ENCODE peak calls at places on chromosomes 16 and 17, in five cellular contexts. V is fibroblast of lung, I is PC-3, T is adrenal gland, E is upper lobe of right lung. X is an unnamed sample.

GRCh38 chr17:78935419-78936323 is 10.5 kb upstream of the TIMP2 start:
- DNase-seq in V (peak; percentile 98), I (peak; percentile 52), T (peak; percentile 69), E (no peak), X (peak; percentile 18)

GRCh38 chr17:78022425-78022824 is 63.9 kb downstream of the TNRC6C start:
- DNase-seq in V (no peak), I (no peak), T (no peak), E (no peak), X (no peak)

GRCh38 chr16:30488764-30489595 is 16.4 kb downstream of the ITGAL start:
- DNase-seq in V (no peak), I (no peak), T (no peak), E (no peak), X (peak; percentile 13)

GRCh38 chr16:14298374-14299122 is 227.4 kb downstream of the MRTFB start:
- DNase-seq in V (no peak), I (no peak), T (no peak), E (peak; percentile 49), X (no peak)

GRCh38 chr17:18004345-18004744 is 31.7 kb downstream of the DRC3 start:
- DNase-seq in V (no peak), I (peak; percentile 43), T (no peak), E (no peak), X (no peak)

GRCh38 chr17:42889809-42890208 is 10.8 kb upstream of the G6PC1 start:
- DNase-seq in V (no peak), I (no peak), T (no peak), E (no peak), X (no peak)

GRCh38 chr17:80861892-80862291 is 129.7 kb upstream of the CHMP6 start:
- DNase-seq in V (peak; percentile 36), I (no peak), T (peak; percentile 22), E (no peak), X (peak; percentile 97)

GRCh38 chr16:12060751-12061150 is 84.2 kb downstream of the SNX29 start:
- DNase-seq in V (no peak), I (no peak), T (no peak), E (peak; percentile 45), X (no peak)

GRCh38 chr16:87263418-87264052 is 53.7 kb downstream of the C16orf95 start:
- DNase-seq in V (no peak), I (peak; percentile 17), T (no peak), E (peak; percentile 19), X (no peak)

GRCh38 chr17:68344701-68345136 is 53.4 kb downstream of the ARSG start:
- DNase-seq in V (no peak), I (no peak), T (no peak), E (no peak), X (no peak)

GRCh38 chr16:802461-802860 is 1.9 kb upstream of the GNG13 start:
- DNase-seq in V (no peak), I (no peak), T (no peak), E (no peak), X (no peak)
- H3K27me3 ChIP-seq in V (peaks cover 19% of the 10 kb centered on the region), I (no peaks in the 10 kb centered on the region), T (peaks cover 37% of the 10 kb centered on the region), E (peaks cover 35% of the 10 kb centered on the region), X (peaks cover 16% of the 10 kb centered on the region)

DNA sequence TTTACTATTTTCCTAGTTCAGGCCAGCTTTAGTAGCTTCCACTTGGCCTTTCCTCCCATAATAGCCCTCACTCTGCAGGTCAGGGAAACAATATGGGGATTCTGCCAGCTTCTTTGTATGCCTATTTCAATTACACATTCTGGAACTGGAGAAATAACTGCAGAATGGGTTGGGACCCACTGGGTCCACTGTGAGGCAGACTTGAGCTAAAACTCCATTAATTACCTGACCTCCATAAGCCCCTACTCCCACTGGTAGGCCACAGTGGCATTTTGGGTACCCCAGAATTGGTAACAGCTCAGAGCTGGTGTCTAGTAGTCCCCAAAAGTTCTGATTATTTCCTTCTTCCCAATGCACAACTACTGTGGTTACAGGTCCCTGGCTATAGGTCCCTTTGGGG is 16.7 kb upstream of the TENT4B start:
- DNase-seq in V (no peak), I (no peak), T (no peak), E (no peak), X (no peak)
- TF ChIP-seq CTCF in V (no peak), I (no peak), T (no peak), E (no peak), X (no peak)

DNA sequence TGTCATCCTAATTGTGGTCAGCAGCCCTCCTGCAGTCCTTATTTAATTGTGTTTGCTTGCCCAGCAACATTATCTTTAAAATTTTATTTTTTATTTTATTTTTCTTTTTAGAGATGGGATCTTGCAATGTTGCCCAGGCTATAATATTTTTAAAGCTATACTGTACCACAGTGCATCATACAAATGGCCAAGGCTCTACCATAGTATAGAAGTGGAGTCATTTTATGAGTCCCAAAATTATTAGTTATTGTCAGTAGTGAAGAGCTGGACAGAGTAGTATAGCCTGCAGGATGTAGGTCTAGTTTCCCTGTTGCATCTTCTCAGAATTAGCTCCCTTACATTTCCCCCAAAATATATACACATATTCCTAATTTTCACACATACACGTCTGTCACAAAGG is 44.1 kb downstream of the GAN start:
- DNase-seq in V (no peak), I (no peak), T (no peak), E (no peak), X (no peak)
- H3K36me3 ChIP-seq in V (peaks cover 2% of the 10 kb centered on the region), I (no peaks in the 10 kb centered on the region), T (no peaks in the 10 kb centered on the region), E (peaks cover 34% of the 10 kb centered on the region), X (peaks cover 9% of the 10 kb centered on the region)

GRCh38 chr17:73754886-73755285 is 110.6 kb upstream of the SDK2 start:
- DNase-seq in V (no peak), I (no peak), T (no peak), E (no peak), X (no peak)

GRCh38 chr17:73749906-73750305 is 105.7 kb upstream of the SDK2 start:
- DNase-seq in V (no peak), I (no peak), T (no peak), E (no peak), X (no peak)

GRCh38 chr17:73757324-73757942 is 113.2 kb upstream of the SDK2 start:
- DNase-seq in V (no peak), I (no peak), T (no peak), E (no peak), X (no peak)

GRCh38 chr17:73750975-73751374 is 106.7 kb upstream of the SDK2 start:
- DNase-seq in V (no peak), I (no peak), T (no peak), E (no peak), X (no peak)

DNA sequence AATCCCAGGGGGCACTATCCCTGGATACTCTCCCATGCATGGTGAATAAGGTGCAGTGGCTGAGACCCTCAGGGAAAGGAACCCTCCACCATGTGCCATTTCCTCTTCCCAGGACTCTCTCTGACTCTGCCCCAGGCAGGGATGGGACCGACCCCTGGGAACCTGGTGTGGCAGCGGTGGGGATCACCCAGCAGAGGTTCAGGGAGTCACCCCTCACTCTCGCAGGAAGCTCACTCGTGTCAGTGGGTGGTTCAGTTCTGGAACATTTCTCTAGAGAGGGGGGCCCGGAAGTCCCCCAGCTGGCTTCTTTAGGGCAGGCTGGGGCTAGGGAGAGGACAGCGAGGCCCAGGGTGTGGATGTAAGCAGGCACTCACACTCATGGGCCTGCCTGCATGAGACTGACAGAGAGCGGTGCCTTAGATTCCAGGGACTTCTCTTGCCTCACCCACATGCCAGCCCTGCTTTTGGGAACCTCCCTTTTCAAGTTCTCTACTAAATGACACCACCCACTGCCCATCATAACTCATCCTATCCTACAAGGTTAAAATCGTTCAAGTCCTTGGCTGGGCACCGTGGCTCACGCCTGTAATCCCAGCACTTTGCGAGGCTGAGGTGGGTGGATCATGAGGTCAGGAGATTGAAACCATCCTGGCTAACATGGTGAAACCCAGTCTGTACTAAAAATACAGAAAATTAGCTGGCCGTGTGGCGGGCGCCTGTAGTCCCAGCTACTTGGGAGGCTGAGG is 109.7 kb upstream of the SDK2 start:
- DNase-seq in V (no peak), I (no peak), T (no peak), E (no peak), X (no peak)
- H3K27me3 ChIP-seq in V (no peaks in the 10 kb centered on the region), I (peaks cover 62% of the 10 kb centered on the region), T (no peaks in the 10 kb centered on the region), E (no peaks in the 10 kb centered on the region), X (peaks cover 4% of the 10 kb centered on the region)

GRCh38 chr17:57106107-57106835 is 21.2 kb downstream of the AKAP1 start:
- DNase-seq in V (no peak), I (peak; percentile 55), T (no peak), E (no peak), X (no peak)
- TF ChIP-seq CTCF in V (peak; percentile 4), I (peak; percentile 73), T (no peak), E (peak; percentile 20), X (peak; percentile 29)

GRCh38 chr16:8919089-8919933 is 37.2 kb downstream of the LITAFD start:
- DNase-seq in V (no peak), I (no peak), T (no peak), E (no peak), X (no peak)
- H3K36me3 ChIP-seq in V (peaks cover 18% of the 10 kb centered on the region), I (peaks cover 47% of the 10 kb centered on the region), T (no peaks in the 10 kb centered on the region), E (peaks cover 90% of the 10 kb centered on the region), X (peaks cover 22% of the 10 kb centered on the region)